ENCODE peak calls at places on chromosomes 2 and 18, in nine cellular contexts. N is NCI-H1092 treated with DMSO at 0.1 percent for 48 hours; J is psoas muscle; X is activated naive CD8-positive, alpha-beta T cell treated with anti-CD3 and anti-CD28 coated beads, Interleukin-2, amount 50 U/mL, for 24 hours; M is activated T-cell treated with anti-CD3 and anti-CD28 coated beads for 1 hour; S is iPS DF 19.7; D is testis; B is NCI-H146; W is mammary epithelial cell. L is an unnamed sample.

GRCh38 chr2:50840346-50841124 is 191.4 kb downstream of the NRXN1 start:
- DNase-seq in N (no peak), J (no peak), X (no peak), M (no peak), S (no peak), D (no peak), B (peak), W (peak), L (no peak)

GRCh38 chr2:132421198-132421780 is 4.7 kb downstream of the GPR39 start:
- DNase-seq in N (no peak), J (no peak), X (no peak), M (no peak), S (no peak), D (no peak), B (no peak), W (peak), L (no peak)

GRCh38 chr2:191582355-191582754 is 95.6 kb upstream of the NABP1 start:
- DNase-seq in N (no peak), J (no peak), X (no peak), M (no peak), S (no peak), D (no peak), B (no peak), W (peak), L (peak)

GRCh38 chr18:72201032-72201431 is 343.1 kb downstream of the CBLN2 start:
- DNase-seq in N (no peak), J (no peak), X (no peak), M (no peak), S (no peak), D (no peak), B (no peak), W (no peak), L (no peak)

GRCh38 chr2:230048010-230048671 is 20.6 kb downstream of the SLC16A14 start:
- DNase-seq in N (no peak), J (no peak), X (no peak), M (no peak), S (no peak), D (no peak), B (no peak), W (peak), L (no peak)

GRCh38 chr18:12657048-12657848 is 659 bp downstream of the SPIRE1 start:
- DNase-seq in N (no peak), J (peak), X (peak), M (no peak), S (no peak), D (peak), B (peak), W (peak), L (peak)

GRCh38 chr2:47457268-47457667 is 54.3 kb downstream of the MSH2 start:
- DNase-seq in N (no peak), J (no peak), X (no peak), M (no peak), S (no peak), D (no peak), B (no peak), W (no peak), L (no peak)

GRCh38 chr18:34461266-34461665 is 236.6 kb upstream of the NOL4 start:
- DNase-seq in N (no peak), J (no peak), X (no peak), M (no peak), S (no peak), D (no peak), B (no peak), W (no peak), L (no peak)

GRCh38 chr2:226483143-226483542 is 316.5 kb downstream of the IRS1 start:
- DNase-seq in N (no peak), J (no peak), X (no peak), M (no peak), S (no peak), D (no peak), B (no peak), W (no peak), L (no peak)

GRCh38 chr2:10407841-10408648 is 40.1 kb downstream of the ODC1 start:
- DNase-seq in N (no peak), J (peak), X (peak), M (peak), S (peak), D (no peak), B (peak), W (peak), L (peak)

GRCh38 chr2:173216668-173217067 is 138.0 kb upstream of the CDCA7 start:
- DNase-seq in N (no peak), J (no peak), X (no peak), M (no peak), S (no peak), D (no peak), B (no peak), W (no peak), L (no peak)

GRCh38 chr2:81068144-81068543 is 763.6 kb upstream of the LRRTM1 start:
- DNase-seq in N (no peak), J (no peak), X (no peak), M (no peak), S (no peak), D (no peak), B (no peak), W (no peak), L (no peak)

GRCh38 chr2:24492283-24493272 is 1.5 kb downstream of the NCOA1 start:
- DNase-seq in N (no peak), J (peak), X (peak), M (no peak), S (no peak), D (peak), B (peak), W (peak), L (peak)

GRCh38 chr2:114784890-114785583 is 342.6 kb downstream of the DPP10 start:
- DNase-seq in N (no peak), J (no peak), X (no peak), M (no peak), S (no peak), D (no peak), B (no peak), W (no peak), L (no peak)

GRCh38 chr2:241048949-241049343 is 50.5 kb downstream of the SNED1 start:
- DNase-seq in N (no peak), J (no peak), X (no peak), M (no peak), S (no peak), D (peak), B (no peak), W (no peak), L (no peak)

GRCh38 chr2:29449499-29449898 is 334.3 kb downstream of the CLIP4 start:
- DNase-seq in N (no peak), J (no peak), X (no peak), M (no peak), S (no peak), D (no peak), B (no peak), W (no peak), L (no peak)

GRCh38 chr2:149817206-149817605 is 229.6 kb upstream of the MMADHC start:
- DNase-seq in N (no peak), J (no peak), X (no peak), M (no peak), S (no peak), D (no peak), B (no peak), W (no peak), L (no peak)

GRCh38 chr2:189370719-189371118 is 70.6 kb upstream of the WDR75 start:
- DNase-seq in N (no peak), J (no peak), X (no peak), M (no peak), S (no peak), D (no peak), B (no peak), W (peak), L (peak)

L was measured in kidney tubule cell.